ENCODE peak calls at places on chromosomes 11 and 22, in ten cellular contexts. J, E, C, H, A, L, F, W, P and R are unnamed samples.
A peak's percentile ranks its signal among the peaks of the same experiment; 100 is the strongest.

GRCh38 chr11:86515297-86516094 is 140.8 kb downstream of the CCDC81 start:
- DNase-seq in W (peak; percentile 86), P (no peak), A (no peak), C (no peak), L (peak; percentile 83), E (no peak), F (no peak), H (peak; percentile 57), J (peak; percentile 79), R (peak; percentile 77)

GRCh38 chr22:39314251-39314971 is 5.0 kb downstream of the RPL3 start:
- DNase-seq in W (no peak), E (no peak), C (no peak), L (no peak), P (no peak), H (no peak), F (no peak), J (peak; percentile 16), A (no peak), R (no peak)

GRCh38 chr11:46521947-46522681 is 71.7 kb downstream of the AMBRA1 start:
- DNase-seq in H (no peak), E (no peak), L (no peak), F (no peak), J (no peak), P (no peak), A (no peak), W (peak; percentile 41), C (no peak), R (no peak)

GRCh38 chr22:25354456-25354855 is 135.0 kb downstream of the CRYBB2 start:
- DNase-seq in H (no peak), C (no peak), J (no peak), L (no peak), W (no peak), F (no peak), P (no peak), A (no peak), E (no peak), R (no peak)

GRCh38 chr11:116879789-116880402 is 42.5 kb upstream of the APOA1 start:
- DNase-seq in C (no peak), L (peak; percentile 74), E (peak; percentile 63), F (no peak), W (peak; percentile 82), A (no peak), H (no peak), J (peak; percentile 47), P (peak; percentile 72), R (peak; percentile 31)

GRCh38 chr11:62931501-62932278 is 10.5 kb upstream of the CHRM1 start:
- DNase-seq in J (no peak), P (no peak), W (peak; percentile 5), H (no peak), A (no peak), L (peak; percentile 79), E (no peak), F (peak; percentile 25), C (no peak), R (peak; percentile 38)

GRCh38 chr22:20397498-20397897 is 3.5 kb downstream of the ZNF74 start:
- DNase-seq in P (no peak), E (no peak), W (no peak), L (no peak), C (no peak), H (no peak), F (no peak), J (no peak), A (no peak), R (no peak)

GRCh38 chr22:45101828-45102227 is 61.9 kb upstream of the NUP50 start:
- DNase-seq in W (peak; percentile 80), E (no peak), F (no peak), L (peak; percentile 83), H (no peak), P (peak; percentile 70), A (no peak), J (peak; percentile 14), C (no peak), R (no peak)

GRCh38 chr11:59894616-59895015 is 16.0 kb downstream of the OOSP3 start:
- DNase-seq in J (no peak), H (no peak), C (no peak), W (no peak), A (no peak), P (no peak), L (peak; percentile 23), F (no peak), E (no peak), R (no peak)

GRCh38 chr11:75826463-75827220 is 11.6 kb downstream of the UVRAG start:
- DNase-seq in C (no peak), P (no peak), L (no peak), E (no peak), F (no peak), A (no peak), H (no peak), W (peak; percentile 59), J (no peak), R (no peak)

GRCh38 chr11:32434387-32435151 is 770 bp downstream of the WT1 start:
- DNase-seq in J (peak; percentile 60), L (peak; percentile 29), H (no peak), E (no peak), W (no peak), F (no peak), A (no peak), P (no peak), C (no peak), R (no peak)

GRCh38 chr11:35029979-35030378 is 109.0 kb upstream of the CD44 start:
- DNase-seq in W (peak; percentile 77), C (no peak), A (peak; percentile 5), H (no peak), L (peak; percentile 68), E (no peak), F (no peak), J (peak; percentile 44), P (no peak), R (no peak)

GRCh38 chr22:42344391-42344861 is 74.0 kb upstream of the TCF20 start:
- DNase-seq in E (peak; percentile 75), F (peak; percentile 36), P (no peak), H (no peak), L (no peak), W (peak; percentile 37), J (no peak), C (no peak), A (no peak), R (peak; percentile 44)

GRCh38 chr11:44848203-44848962 is 102.3 kb downstream of the TP53I11 start:
- DNase-seq in E (no peak), J (no peak), A (no peak), F (no peak), P (no peak), W (no peak), C (no peak), H (no peak), L (no peak), R (no peak)

GRCh38 chr11:199782-200181 is 6.9 kb downstream of the SCGB1C1 start:
- DNase-seq in W (no peak), J (no peak), H (no peak), E (no peak), L (no peak), P (no peak), C (no peak), A (no peak), F (no peak), R (no peak)

GRCh38 chr11:60477035-60477445 is 15.5 kb upstream of the MS4A12 start:
- DNase-seq in A (no peak), C (no peak), J (no peak), F (no peak), L (no peak), H (no peak), E (no peak), W (no peak), P (no peak), R (no peak)

GRCh38 chr22:31944700-31945477 is 554 bp downstream of the YWHAH start:
- DNase-seq in P (peak; percentile 52), E (no peak), F (no peak), H (no peak), C (no peak), A (no peak), L (peak; percentile 27), J (no peak), W (no peak), R (no peak)

GRCh38 chr22:22565991-22566390 is 6.9 kb upstream of the PRAME start:
- DNase-seq in C (no peak), J (no peak), P (no peak), E (no peak), L (peak; percentile 44), H (no peak), W (no peak), F (no peak), A (no peak), R (no peak)

GRCh38 chr22:44365832-44366231 is 53.1 kb upstream of the SHISAL1 start:
- DNase-seq in W (no peak), F (no peak), H (no peak), P (no peak), J (no peak), A (no peak), C (no peak), L (no peak), E (no peak), R (no peak)

GRCh38 chr22:30310881-30311771 is 15.6 kb downstream of the TBC1D10A start:
- DNase-seq in H (no peak), F (no peak), A (no peak), W (peak; percentile 84), E (no peak), L (peak; percentile 89), P (peak; percentile 42), C (no peak), J (peak; percentile 87), R (no peak)

GRCh38 chr11:61406067-61406466 is 13.7 kb downstream of the TMEM216 start:
- DNase-seq in E (no peak), P (no peak), W (no peak), A (no peak), H (no peak), J (no peak), F (no peak), L (no peak), C (no peak), R (no peak)

GRCh38 chr22:34225278-34225677 is 305.0 kb upstream of the LARGE1 start:
- DNase-seq in H (no peak), C (no peak), W (no peak), F (no peak), J (no peak), E (no peak), P (peak; percentile 22), A (no peak), L (no peak), R (no peak)

GRCh38 chr11:77300695-77301094 is 791 bp downstream of the GDPD4 start:
- DNase-seq in P (no peak), H (no peak), F (no peak), J (no peak), E (no peak), A (no peak), C (no peak), L (no peak), W (no peak), R (no peak)

GRCh38 chr22:17867160-17867785 is 93.0 kb upstream of the BID start:
- DNase-seq in P (no peak), E (peak; percentile 20), C (no peak), F (no peak), H (no peak), J (no peak), A (no peak), L (no peak), W (no peak), R (no peak)

GRCh38 chr11:10725907-10726253 is 25.2 kb upstream of the CTR9 start:
- DNase-seq in F (no peak), A (no peak), L (no peak), H (no peak), E (no peak), J (no peak), W (no peak), P (no peak), C (no peak), R (no peak)

GRCh38 chr11:78564037-78564888 is 10.4 kb downstream of the NARS2 start:
- DNase-seq in A (no peak), P (peak; percentile 74), W (peak; percentile 77), J (peak; percentile 38), F (peak; percentile 13), C (no peak), E (peak; percentile 66), H (peak; percentile 55), L (peak; percentile 71), R (peak; percentile 61)

GRCh38 chr11:107849791-107850190 is 8.8 kb downstream of the SLC35F2 start:
- DNase-seq in C (no peak), E (no peak), H (no peak), P (no peak), W (no peak), L (no peak), F (no peak), J (no peak), A (no peak), R (no peak)

GRCh38 chr22:47035443-47035881 is 273.0 kb downstream of the TBC1D22A start:
- DNase-seq in J (no peak), A (no peak), H (no peak), W (peak; percentile 32), F (no peak), L (no peak), P (no peak), C (no peak), E (no peak), R (no peak)